ENCODE peak calls at places on chromosomes 4 and X, in five cellular contexts. R is smooth muscle cell of the brain vasculature, G is caudate nucleus, E is endothelial cell, T is foreskin fibroblast. X is an unnamed sample.

GRCh38 chrX:12239356-12240082 is 101.2 kb downstream of the FRMPD4 start:
- DNase-seq in R (no peak), G (no peak), E (no peak), T (no peak), X (peak)

GRCh38 chrX:78104447-78105176 is 564 bp downstream of the PGK1 start:
- DNase-seq in R (no peak), G (peak), E (peak), T (peak), X (peak)

GRCh38 chr4:2402053-2402452 is 16.4 kb downstream of the ZFYVE28 start:
- DNase-seq in R (no peak), G (peak), E (no peak), T (peak), X (peak)

GRCh38 chr4:10239982-10240654 is 123.5 kb upstream of the WDR1 start:
- DNase-seq in R (no peak), G (no peak), E (no peak), T (no peak), X (peak)

GRCh38 chr4:13980317-13980716 is 352.8 kb upstream of the BOD1L1 start:
- DNase-seq in R (peak), G (no peak), E (no peak), T (peak), X (peak)

GRCh38 chrX:39791691-39792090 is 306.1 kb downstream of the BCOR start:
- DNase-seq in R (no peak), G (no peak), E (no peak), T (no peak), X (no peak)

GRCh38 chrX:136032370-136032769 is 47.1 kb downstream of the SLC9A6 start:
- DNase-seq in R (no peak), G (no peak), E (no peak), T (no peak), X (no peak)

GRCh38 chrX:149145845-149146285 is 359.2 kb downstream of the IDS start:
- DNase-seq in R (no peak), G (no peak), E (no peak), T (no peak), X (no peak)

GRCh38 chrX:40171513-40172168 is 73.9 kb upstream of the BCOR start:
- DNase-seq in R (no peak), G (no peak), E (peak), T (no peak), X (no peak)

GRCh38 chr4:95516528-95517011 is 32.2 kb downstream of the UNC5C start:
- DNase-seq in R (no peak), G (no peak), E (no peak), T (no peak), X (peak)

GRCh38 chrX:69546417-69546816 is 42.3 kb downstream of the NALF2 start:
- DNase-seq in R (no peak), G (no peak), E (no peak), T (no peak), X (no peak)

GRCh38 chr4:151236036-151236435 is 40.9 kb upstream of the PRSS48 start:
- DNase-seq in R (no peak), G (no peak), E (no peak), T (no peak), X (no peak)

GRCh38 chr4:182716207-182716606 is 201.0 kb downstream of the DCTD start:
- DNase-seq in R (no peak), G (no peak), E (no peak), T (no peak), X (no peak)

GRCh38 chr4:18318682-18319410 is 297.3 kb upstream of the LCORL start:
- DNase-seq in R (no peak), G (no peak), E (no peak), T (no peak), X (peak)

GRCh38 chr4:150078041-150078995 is at the start of gene DCLK2:
- DNase-seq in R (peak), G (peak), E (peak), T (peak), X (peak)

GRCh38 chrX:42934020-42934701 is 156.2 kb upstream of the PPP1R2C start:
- DNase-seq in R (no peak), G (no peak), E (no peak), T (no peak), X (no peak)

GRCh38 chrX:19758536-19758935 is 128.9 kb downstream of the SH3KBP1 start:
- DNase-seq in R (no peak), G (no peak), E (no peak), T (no peak), X (no peak)

GRCh38 chr4:13988347-13989265 is 361.1 kb upstream of the BOD1L1 start:
- DNase-seq in R (peak), G (no peak), E (no peak), T (peak), X (peak)

GRCh38 chr4:53365121-53365485 is 758 bp downstream of the SCFD2 start:
- DNase-seq in R (no peak), G (no peak), E (peak), T (no peak), X (peak)

GRCh38 chr4:158538176-158538575 is 16.5 kb downstream of the RXFP1 start:
- DNase-seq in R (no peak), G (no peak), E (no peak), T (peak), X (peak)

GRCh38 chrX:118499295-118499694 is 3.7 kb downstream of the DOCK11 start:
- DNase-seq in R (no peak), G (no peak), E (no peak), T (no peak), X (no peak)

GRCh38 chr4:82017680-82018079 is 356.1 kb downstream of the HNRNPD start:
- DNase-seq in R (no peak), G (no peak), E (peak), T (peak), X (peak)

GRCh38 chrX:8043546-8043945 is 116.3 kb upstream of the PNPLA4 start:
- DNase-seq in R (no peak), G (no peak), E (no peak), T (no peak), X (no peak)

GRCh38 chr4:108193891-108194672 is 25.4 kb upstream of the LEF1 start:
- DNase-seq in R (no peak), G (no peak), E (no peak), T (no peak), X (no peak)

GRCh38 chrX:134599173-134599914 is 58.9 kb downstream of the PLAC1 start:
- DNase-seq in R (no peak), G (no peak), E (no peak), T (peak), X (peak)

X was measured in cardiac fibroblast.